ENCODE peak calls at places on chromosome 2, in ten cellular contexts. Z is upper lobe of right lung; R is endodermal cell; E is fibroblast of lung; O is heart right ventricle; K is CD8-positive, alpha-beta memory T cell; H is tibial artery; C is stomach; Y is upper lobe of left lung; U is transverse colon. T is an unnamed sample. For H3K9me3 and H3K4me1, the result is how much of the 10 kb centered on the place peaks cover.

GRCh38 chr2:109089602-109090300 is 39.3 kb upstream of the SH3RF3 start:
- DNase-seq in Y (no peak), H (no peak), U (no peak), E (no peak), Z (no peak), O (no peak), K (no peak), C (no peak), R (no peak), T (no peak)

GRCh38 chr2:55111570-55112228 is 61.4 kb upstream of the RTN4 start:
- DNase-seq in U (peak), H (peak), Z (peak), O (peak), R (peak), Y (peak), E (peak), C (peak), K (no peak), T (no peak)

GRCh38 chr2:11758187-11758586 is 11.8 kb downstream of the LPIN1 start:
- DNase-seq in O (no peak), H (no peak), K (no peak), Z (no peak), Y (no peak), U (no peak), R (no peak), E (no peak), C (no peak), T (no peak)

GRCh38 chr2:207847807-207848544 is 78.3 kb upstream of the FZD5 start:
- DNase-seq in O (no peak), Y (peak), Z (no peak), H (no peak), U (peak), K (no peak), R (peak), E (no peak), C (peak), T (no peak)

GRCh38 chr2:67840460-67841068 is 222.2 kb downstream of the C1D start:
- DNase-seq in C (peak), E (peak), R (peak), U (peak), K (no peak), O (peak), H (peak), Y (peak), Z (peak), T (no peak)

GRCh38 chr2:233100192-233100998 is 40.3 kb downstream of the INPP5D start:
- DNase-seq in Z (no peak), R (peak), H (no peak), E (no peak), C (no peak), Y (no peak), O (no peak), U (peak), K (peak), T (peak)

GRCh38 chr2:146997488-146997887 is 847.3 kb upstream of the ACVR2A start:
- DNase-seq in C (no peak), U (no peak), K (no peak), E (no peak), O (no peak), R (no peak), H (no peak), Z (no peak), Y (no peak), T (no peak)

GRCh38 chr2:40760071-40760666 is 308.3 kb upstream of the SLC8A1 start:
- DNase-seq in U (peak), O (peak), K (no peak), R (peak), H (no peak), Y (peak), Z (no peak), C (no peak), E (peak), T (no peak)

GRCh38 chr2:203648273-203648672 is 58.2 kb upstream of the CD28 start:
- DNase-seq in O (no peak), C (no peak), Z (no peak), H (no peak), K (no peak), U (no peak), E (peak), R (no peak), Y (no peak), T (no peak)

GRCh38 chr2:73451263-73451972 is 65.8 kb downstream of the ALMS1 start:
- DNase-seq in K (no peak), H (no peak), Z (no peak), C (no peak), Y (no peak), U (no peak), O (no peak), E (no peak), R (no peak), T (no peak)

GRCh38 chr2:234502285-234502918 is 5.5 kb upstream of the ARL4C start:
- DNase-seq in K (no peak), O (no peak), R (no peak), E (peak), U (no peak), Z (no peak), Y (no peak), C (no peak), H (no peak), T (no peak)

GRCh38 chr2:213046431-213046830 is 105.0 kb downstream of the IKZF2 start:
- DNase-seq in O (no peak), U (no peak), E (no peak), Z (no peak), C (no peak), Y (no peak), R (no peak), K (no peak), H (no peak), T (no peak)

GRCh38 chr2:11050565-11050964 is 104.7 kb upstream of the SLC66A3 start:
- DNase-seq in O (no peak), Z (no peak), U (no peak), E (no peak), K (no peak), Y (no peak), C (no peak), R (no peak), H (no peak), T (no peak)

GRCh38 chr2:1876352-1876751 is 132.0 kb upstream of the PXDN start:
- DNase-seq in E (no peak), O (no peak), C (no peak), Z (no peak), H (no peak), K (no peak), U (no peak), R (no peak), Y (no peak), T (no peak)

GRCh38 chr2:96771792-96772618 is 11.3 kb downstream of the CNNM4 start:
- DNase-seq in K (no peak), Y (peak), H (no peak), O (no peak), U (peak), Z (peak), R (no peak), C (peak), E (no peak), T (no peak)

GRCh38 chr2:47068966-47069627 is 86.0 kb downstream of the STPG4 start:
- DNase-seq in Z (no peak), U (no peak), C (no peak), R (no peak), O (no peak), H (no peak), Y (no peak), K (no peak), E (no peak), T (no peak)

GRCh38 chr2:124045906-124046305 is 20.8 kb downstream of the CNTNAP5 start:
- DNase-seq in U (no peak), C (no peak), K (no peak), O (no peak), Z (no peak), H (no peak), Y (no peak), R (no peak), E (no peak), T (no peak)

GRCh38 chr2:77421971-77422370 is 100.2 kb downstream of the LRRTM4 start:
- DNase-seq in K (no peak), O (no peak), R (no peak), Z (no peak), C (no peak), U (no peak), Y (no peak), H (no peak), E (no peak), T (no peak)

GRCh38 chr2:133718688-133719201 is 150.5 kb upstream of the NCKAP5 start:
- DNase-seq in O (peak), Y (no peak), Z (no peak), K (no peak), H (no peak), C (no peak), U (no peak), E (peak), R (no peak), T (no peak)

GRCh38 chr2:46350030-46350699 is 53.0 kb downstream of the EPAS1 start:
- DNase-seq in O (no peak), E (no peak), U (no peak), R (no peak), Z (no peak), Y (no peak), C (no peak), H (no peak), K (no peak), T (no peak)

GRCh38 chr2:13923823-13924222 is 708.7 kb upstream of the LRATD1 start:
- DNase-seq in O (no peak), C (no peak), H (no peak), Y (no peak), Z (no peak), R (no peak), U (no peak), E (no peak), K (no peak), T (no peak)

GRCh38 chr2:13919981-13920382 is 712.5 kb upstream of the LRATD1 start:
- DNase-seq in Y (no peak), Z (no peak), E (peak), K (no peak), O (no peak), H (no peak), C (no peak), R (no peak), U (no peak), T (no peak)

GRCh38 chr2:13921245-13921644 is 711.3 kb upstream of the LRATD1 start:
- DNase-seq in U (no peak), C (no peak), K (no peak), Z (no peak), Y (no peak), O (no peak), R (no peak), E (no peak), H (no peak), T (no peak)
- H3K9me3 ChIP-seq in U (under half), C (under half), K (under half), Z (under half), Y (under half), O (under half), R (half or more), E (under half), H (under half), T (under half)

DNA sequence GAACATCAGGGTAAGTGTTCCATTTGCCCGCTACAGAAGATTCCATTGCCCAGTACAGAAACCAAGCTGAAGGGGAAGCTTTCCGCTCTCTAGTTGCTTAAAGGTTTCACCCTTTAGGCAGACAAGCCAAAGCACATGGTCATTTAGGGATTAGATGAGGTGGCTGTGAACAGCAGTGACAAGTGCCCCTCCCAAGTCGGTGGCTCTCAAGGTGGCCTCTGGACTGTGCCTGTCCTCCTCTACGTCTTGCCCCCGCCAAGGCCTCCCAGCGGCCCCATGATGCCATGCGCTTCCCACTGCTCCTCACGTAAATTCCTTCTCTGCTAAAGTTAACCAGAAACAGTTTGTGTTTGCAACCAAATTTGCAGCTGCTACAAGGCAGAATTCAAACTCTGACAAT is 24.2 kb upstream of the PTPN4 start:
- DNase-seq in C (no peak), Z (no peak), K (no peak), H (no peak), U (no peak), O (no peak), Y (no peak), R (no peak), E (no peak), T (no peak)
- H3K4me1 ChIP-seq in C (under half), Z (under half), K (under half), H (under half), U (under half), O (under half), Y (under half), R (under half), E (under half), T (under half)

GRCh38 chr2:19617251-19617650 is 258.8 kb upstream of the OSR1 start:
- DNase-seq in O (no peak), H (no peak), U (no peak), C (no peak), K (no peak), R (no peak), Z (no peak), Y (no peak), E (peak), T (no peak)
- H3K9me3 ChIP-seq in O (half or more), H (under half), U (under half), C (under half), K (under half), R (under half), Z (under half), Y (under half), E (under half), T (under half)

DNA sequence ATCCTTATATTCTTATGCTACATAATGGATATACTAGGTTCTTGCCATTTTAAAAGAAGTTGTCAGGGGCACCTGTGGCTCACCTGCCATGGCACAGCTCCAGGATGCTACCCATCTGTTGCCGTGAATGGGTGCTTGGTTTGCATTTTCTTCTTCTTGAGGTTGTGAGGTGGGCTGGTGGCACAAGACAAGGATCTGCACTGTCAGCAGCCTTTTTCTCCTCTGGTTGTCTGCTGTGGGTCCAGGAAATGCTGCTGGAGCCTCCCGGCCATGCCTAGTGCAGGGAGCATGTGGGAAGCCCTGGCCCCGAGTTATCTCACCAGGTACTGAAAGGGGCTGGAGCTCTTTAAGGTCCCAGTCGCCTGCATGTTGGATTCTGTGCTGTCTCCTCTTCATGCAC is 2.6 kb downstream of the IL1R1 start:
- DNase-seq in E (no peak), R (no peak), Z (no peak), H (no peak), O (no peak), C (no peak), K (no peak), U (no peak), Y (no peak), T (no peak)
- H3K4me1 ChIP-seq in E (under half), R (under half), Z (under half), H (under half), O (under half), C (under half), K (under half), U (under half), Y (under half), T (under half)

GRCh38 chr2:103798291-103798690 is 1036.5 kb downstream of the TMEM182 start:
- DNase-seq in Y (no peak), C (no peak), K (no peak), R (no peak), U (no peak), E (no peak), O (no peak), Z (no peak), H (no peak), T (no peak)
- H3K9me3 ChIP-seq in Y (under half), C (under half), K (under half), R (under half), U (under half), E (under half), O (under half), Z (under half), H (under half), T (under half)

DNA sequence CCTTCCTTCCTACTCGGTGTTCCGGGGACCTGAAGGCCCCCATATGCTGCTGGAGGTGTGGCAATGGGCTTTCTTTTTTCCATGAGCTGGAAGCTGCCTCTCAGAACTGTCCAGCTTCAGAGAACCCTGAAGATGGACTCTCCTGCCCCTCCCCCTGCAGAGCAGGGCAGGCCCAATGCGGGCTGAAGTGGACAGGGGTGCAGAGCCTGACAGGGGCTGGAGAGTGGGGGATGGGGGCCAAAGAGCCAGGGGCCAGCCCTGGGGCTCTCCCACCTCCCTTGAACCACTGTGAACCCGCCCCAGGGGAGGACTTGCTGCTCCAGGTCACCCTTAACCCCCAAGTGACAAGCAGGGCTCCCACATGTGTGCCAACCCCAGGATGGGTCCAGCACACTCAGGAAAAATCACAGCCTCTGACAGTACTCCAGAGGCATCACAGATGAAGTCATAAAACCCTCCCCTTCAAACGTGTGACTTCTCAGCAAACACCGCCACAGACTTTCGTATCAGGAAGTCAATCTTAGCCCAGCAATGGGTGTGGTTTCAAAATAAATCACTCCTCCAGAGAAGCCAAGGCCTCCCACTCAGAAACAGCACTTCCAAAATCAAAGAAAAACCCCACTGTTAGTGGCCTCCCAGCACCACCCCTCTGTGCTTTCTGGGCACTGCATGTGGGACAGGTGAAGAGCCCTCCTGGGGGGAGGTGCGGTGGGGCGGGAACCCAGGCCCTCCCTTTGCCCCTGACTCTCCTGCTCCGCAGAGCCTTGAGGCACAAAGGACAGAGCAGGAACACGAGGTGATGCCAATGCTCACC is 135.8 kb downstream of the HDAC4 start:
- DNase-seq in C (peak), U (peak), H (no peak), E (peak), R (no peak), K (peak), Y (peak), O (no peak), Z (peak), T (peak)
- H3K4me1 ChIP-seq in C (half or more), U (half or more), H (under half), E (under half), R (under half), K (half or more), Y (half or more), O (under half), Z (half or more), T (half or more)

GRCh38 chr2:56582570-56582969 is 398.8 kb downstream of the CCDC85A start:
- DNase-seq in C (no peak), U (no peak), H (no peak), K (no peak), E (no peak), Z (no peak), O (no peak), R (no peak), Y (no peak), T (no peak)
- H3K9me3 ChIP-seq in C (under half), U (under half), H (under half), K (under half), E (under half), Z (under half), O (under half), R (under half), Y (under half), T (under half)